ENCODE peak calls at places on chromosomes 7 and 10, in nine cellular contexts. O is activated CD4-positive, alpha-beta T cell treated with anti-CD3 and anti-CD28 coated beads, Interleukin-2, amount 50 U/mL, for 48 hours; P is caudate nucleus; C is HCT116; L is activated T-cell treated with anti-CD3 and anti-CD28 coated beads for 48 hours; G is activated CD8-positive, alpha-beta T cell treated with anti-CD3 and anti-CD28 coated beads for 36 hours; F is GM12865; Y is cardiac septum; B is foreskin fibroblast. R is an unnamed sample.

GRCh38 chr7:7567898-7568531 is 1.3 kb downstream of the MIOS start:
- DNase-seq in L (no peak), Y (no peak), F (peak; percentile 30), O (no peak), G (no peak), B (no peak), P (no peak), C (no peak), R (no peak)

GRCh38 chr10:74922921-74923320 is 96.5 kb downstream of the KAT6B start:
- DNase-seq in L (no peak), C (no peak), G (no peak), Y (no peak), B (peak; percentile 45), O (no peak), F (no peak), P (no peak), R (no peak)

GRCh38 chr10:99930731-99931550 is 78.8 kb downstream of the DNMBP start:
- DNase-seq in Y (no peak), C (peak; percentile 89), O (no peak), L (no peak), G (no peak), P (no peak), B (no peak), F (no peak), R (no peak)

GRCh38 chr7:156025675-156026074 is 213.4 kb upstream of the SHH start:
- DNase-seq in L (no peak), P (no peak), F (no peak), G (no peak), C (no peak), B (no peak), O (no peak), Y (no peak), R (no peak)

GRCh38 chr10:32265756-32266155 is 81.2 kb downstream of the EPC1 start:
- DNase-seq in Y (no peak), G (no peak), L (no peak), P (no peak), F (no peak), O (no peak), C (no peak), B (no peak), R (no peak)

GRCh38 chr10:19629559-19629958 is 186.7 kb upstream of the PLXDC2 start:
- DNase-seq in C (no peak), L (no peak), O (no peak), B (peak; percentile 20), P (peak; percentile 16), G (no peak), F (no peak), Y (peak; percentile 83), R (no peak)

GRCh38 chr7:48384180-48384752 is 213.0 kb downstream of the ABCA13 start:
- DNase-seq in P (no peak), Y (no peak), B (no peak), C (no peak), G (no peak), O (no peak), L (no peak), F (no peak), R (no peak)

GRCh38 chr7:137681657-137682562 is 164.9 kb downstream of the DGKI start:
- DNase-seq in B (peak; percentile 93), L (no peak), C (no peak), P (no peak), G (no peak), O (no peak), Y (no peak), F (no peak), R (no peak)

GRCh38 chr7:135684134-135684533 is 21.8 kb downstream of the STMP1 start:
- DNase-seq in G (no peak), P (no peak), Y (peak; percentile 55), F (no peak), O (no peak), L (no peak), B (peak; percentile 41), C (no peak), R (no peak)

GRCh38 chr7:43467406-43467805 is 115.5 kb upstream of the STK17A start:
- DNase-seq in G (no peak), F (no peak), B (peak; percentile 77), C (no peak), O (no peak), L (no peak), P (no peak), Y (no peak), R (no peak)

GRCh38 chr10:5873515-5873995 is 16.1 kb downstream of the ANKRD16 start:
- DNase-seq in O (peak; percentile 80), C (peak; percentile 36), Y (no peak), P (no peak), B (peak; percentile 83), L (peak; percentile 54), F (peak; percentile 84), G (peak; percentile 80), R (no peak)

GRCh38 chr7:70614237-70614984 is 517.5 kb upstream of the GALNT17 start:
- DNase-seq in L (no peak), C (no peak), B (peak; percentile 36), P (no peak), Y (peak; percentile 81), O (no peak), G (no peak), F (peak; percentile 40), R (peak; percentile 95)

GRCh38 chr10:77906863-77907861 is 19.4 kb downstream of the DLG5 start:
- DNase-seq in O (no peak), P (no peak), C (no peak), B (no peak), G (no peak), L (no peak), Y (no peak), F (no peak), R (no peak)

GRCh38 chr10:113854757-113855626 is 531 bp downstream of the NHLRC2 start:
- DNase-seq in L (peak; percentile 42), P (no peak), C (peak; percentile 31), G (peak; percentile 45), O (peak; percentile 58), F (peak; percentile 80), Y (peak; percentile 79), B (peak; percentile 57), R (no peak)

GRCh38 chr7:4823442-4824119 is 38.2 kb downstream of the PAPOLB start:
- DNase-seq in P (no peak), F (no peak), O (no peak), L (no peak), C (no peak), G (no peak), B (no peak), Y (no peak), R (no peak)

GRCh38 chr10:30436200-30436599 is 2.2 kb downstream of the MAP3K8 start:
- DNase-seq in O (peak; percentile 43), B (peak; percentile 70), P (no peak), C (no peak), F (peak; percentile 59), L (no peak), G (no peak), Y (no peak), R (no peak)

GRCh38 chr10:76082956-76083355 is 651.5 kb downstream of the LRMDA start:
- DNase-seq in C (peak; percentile 74), L (no peak), F (no peak), O (no peak), B (peak; percentile 47), G (no peak), Y (no peak), P (no peak), R (no peak)

GRCh38 chr10:124728830-124729661 is 15.1 kb downstream of the FAM53B start:
- DNase-seq in G (no peak), L (no peak), P (no peak), B (no peak), O (no peak), F (no peak), Y (no peak), C (no peak), R (no peak)

GRCh38 chr7:117873056-117873932 is at the start of gene CTTNBP2:
- DNase-seq in G (no peak), F (peak; percentile 8), Y (no peak), B (peak; percentile 78), O (peak; percentile 6), P (no peak), C (peak; percentile 6), L (peak; percentile 8), R (no peak)

GRCh38 chr7:120014920-120015465 is 258.0 kb upstream of the KCND2 start:
- DNase-seq in C (no peak), L (no peak), P (no peak), Y (no peak), O (no peak), G (no peak), B (no peak), F (no peak), R (no peak)

GRCh38 chr7:114243019-114243507 is 171.6 kb upstream of the FOXP2 start:
- DNase-seq in O (no peak), P (no peak), B (peak; percentile 56), F (no peak), L (no peak), C (peak; percentile 63), G (no peak), Y (no peak), R (no peak)

GRCh38 chr7:32204361-32205018 is 134.3 kb upstream of the PDE1C start:
- DNase-seq in O (no peak), B (peak; percentile 72), Y (peak; percentile 82), P (no peak), G (peak; percentile 21), F (peak; percentile 64), L (no peak), C (peak; percentile 65), R (peak; percentile 26)

GRCh38 chr7:71266912-71267311 is 135.0 kb downstream of the GALNT17 start:
- DNase-seq in L (no peak), C (no peak), O (no peak), F (no peak), B (no peak), G (no peak), Y (no peak), P (no peak), R (no peak)

GRCh38 chr7:155462163-155462735 is 4.3 kb downstream of the EN2 start:
- DNase-seq in G (no peak), B (no peak), F (no peak), Y (no peak), P (no peak), L (no peak), C (no peak), O (no peak), R (no peak)

GRCh38 chr7:137535579-137535978 is 192.0 kb upstream of the PTN start:
- DNase-seq in B (no peak), G (no peak), L (no peak), C (no peak), F (no peak), P (no peak), Y (no peak), O (no peak), R (no peak)

GRCh38 chr10:43140414-43140813 is 2.2 kb downstream of the CSGALNACT2 start:
- DNase-seq in P (no peak), O (no peak), F (peak; percentile 74), B (peak; percentile 89), G (no peak), Y (no peak), C (no peak), L (no peak), R (no peak)

GRCh38 chr10:114518401-114519305 is 114.4 kb upstream of the AFAP1L2 start:
- DNase-seq in B (no peak), Y (no peak), C (no peak), P (no peak), O (no peak), G (no peak), L (no peak), F (no peak), R (no peak)

GRCh38 chr7:78130443-78131200 is 332.0 kb downstream of the PHTF2 start:
- DNase-seq in L (no peak), O (no peak), B (peak; percentile 47), F (no peak), Y (no peak), G (no peak), P (no peak), C (no peak), R (no peak)

GRCh38 chr7:99375070-99375807 is 709 bp downstream of the ARPC1B start:
- DNase-seq in Y (peak; percentile 93), C (no peak), F (peak; percentile 82), P (no peak), B (peak; percentile 94), O (peak; percentile 76), L (peak; percentile 71), G (peak; percentile 73), R (no peak)

GRCh38 chr10:100183482-100183881 is 2.3 kb downstream of the ERLIN1 start:
- DNase-seq in G (no peak), O (no peak), B (peak; percentile 8), Y (no peak), P (no peak), L (no peak), C (no peak), F (no peak), R (no peak)

GRCh38 chr10:30207485-30208052 is 141.5 kb downstream of the MTPAP start:
- DNase-seq in C (no peak), F (peak; percentile 72), B (peak; percentile 26), O (no peak), G (no peak), L (no peak), P (no peak), Y (no peak), R (no peak)